ENCODE peak calls at places on chromosomes 1 and 21, in five cellular contexts. L is BJ, O is OCI-LY7, D is Calu3, A is coronary artery. W is an unnamed sample.

GRCh38 chr1:225655509-225656258 is 2.8 kb upstream of the ENAH start:
- DNase-seq in L (peak), O (peak), D (peak), A (no peak), W (no peak)

GRCh38 chr1:118100686-118101300 is 84.2 kb downstream of the SPAG17 start:
- DNase-seq in L (no peak), O (no peak), D (no peak), A (no peak), W (no peak)

GRCh38 chr1:198846506-198847010 is 207.7 kb downstream of the PTPRC start:
- DNase-seq in L (no peak), O (no peak), D (no peak), A (no peak), W (no peak)

GRCh38 chr1:226625326-226625725 is 76.8 kb downstream of the STUM start:
- DNase-seq in L (no peak), O (no peak), D (no peak), A (peak), W (no peak)

GRCh38 chr21:44440241-44441040 is 14.9 kb upstream of the LRRC3 start:
- DNase-seq in L (no peak), O (no peak), D (no peak), A (no peak), W (no peak)

GRCh38 chr1:19015476-19015875 is 59.0 kb upstream of the IFFO2 start:
- DNase-seq in L (no peak), O (no peak), D (no peak), A (no peak), W (peak)

GRCh38 chr1:54585181-54586066 is 37.4 kb downstream of the ACOT11 start:
- DNase-seq in L (no peak), O (no peak), D (no peak), A (no peak), W (no peak)

GRCh38 chr1:93702102-93702827 is 20.6 kb upstream of the BCAR3 start:
- DNase-seq in L (no peak), O (no peak), D (peak), A (peak), W (no peak)

GRCh38 chr1:12172042-12172851 is 5.5 kb downstream of the TNFRSF1B start:
- DNase-seq in L (no peak), O (no peak), D (no peak), A (no peak), W (no peak)

GRCh38 chr1:180636138-180636537 is 4.3 kb downstream of the XPR1 start:
- DNase-seq in L (no peak), O (no peak), D (peak), A (no peak), W (no peak)

GRCh38 chr1:64687725-64688285 is 57.1 kb upstream of the RAVER2 start:
- DNase-seq in L (no peak), O (no peak), D (peak), A (no peak), W (no peak)

GRCh38 chr21:24046816-24047443 is 1560.4 kb downstream of the MRPL39 start:
- DNase-seq in L (no peak), O (no peak), D (no peak), A (no peak), W (no peak)

GRCh38 chr1:153631047-153632022 is 2.5 kb upstream of the CHTOP start:
- DNase-seq in L (no peak), O (no peak), D (no peak), A (no peak), W (no peak)

GRCh38 chr1:164670026-164670425 is 111.0 kb downstream of the PBX1 start:
- DNase-seq in L (no peak), O (no peak), D (no peak), A (no peak), W (no peak)

GRCh38 chr1:164675342-164675904 is 116.4 kb downstream of the PBX1 start:
- DNase-seq in L (no peak), O (no peak), D (peak), A (no peak), W (no peak)

GRCh38 chr1:164671597-164672327 is 112.8 kb downstream of the PBX1 start:
- DNase-seq in L (no peak), O (no peak), D (no peak), A (no peak), W (no peak)

GRCh38 chr1:164672610-164673009 is 113.6 kb downstream of the PBX1 start:
- DNase-seq in L (no peak), O (no peak), D (no peak), A (no peak), W (no peak)

GRCh38 chr1:164673584-164674214 is 114.7 kb downstream of the PBX1 start:
- DNase-seq in L (no peak), O (peak), D (no peak), A (no peak), W (no peak)
- TF ChIP-seq CTCF in L (peak), O (peak), D (peak), A (no peak), W (peak)

GRCh38 chr1:66357478-66358197 is 176.3 kb upstream of the SGIP1 start:
- DNase-seq in L (no peak), O (no peak), D (no peak), A (no peak), W (no peak)

GRCh38 chr1:66359815-66360214 is 174.1 kb upstream of the SGIP1 start:
- DNase-seq in L (no peak), O (no peak), D (no peak), A (no peak), W (no peak)

GRCh38 chr1:66356605-66357004 is 177.3 kb upstream of the SGIP1 start:
- DNase-seq in L (no peak), O (no peak), D (no peak), A (no peak), W (no peak)

GRCh38 chr1:66364578-66365391 is 169.2 kb upstream of the SGIP1 start:
- DNase-seq in L (peak), O (no peak), D (no peak), A (no peak), W (no peak)

GRCh38 chr1:66360285-66360724 is 173.6 kb upstream of the SGIP1 start:
- DNase-seq in L (no peak), O (peak), D (no peak), A (no peak), W (no peak)
- TF ChIP-seq CTCF in L (no peak), O (peak), D (no peak), A (no peak), W (peak)

DNA sequence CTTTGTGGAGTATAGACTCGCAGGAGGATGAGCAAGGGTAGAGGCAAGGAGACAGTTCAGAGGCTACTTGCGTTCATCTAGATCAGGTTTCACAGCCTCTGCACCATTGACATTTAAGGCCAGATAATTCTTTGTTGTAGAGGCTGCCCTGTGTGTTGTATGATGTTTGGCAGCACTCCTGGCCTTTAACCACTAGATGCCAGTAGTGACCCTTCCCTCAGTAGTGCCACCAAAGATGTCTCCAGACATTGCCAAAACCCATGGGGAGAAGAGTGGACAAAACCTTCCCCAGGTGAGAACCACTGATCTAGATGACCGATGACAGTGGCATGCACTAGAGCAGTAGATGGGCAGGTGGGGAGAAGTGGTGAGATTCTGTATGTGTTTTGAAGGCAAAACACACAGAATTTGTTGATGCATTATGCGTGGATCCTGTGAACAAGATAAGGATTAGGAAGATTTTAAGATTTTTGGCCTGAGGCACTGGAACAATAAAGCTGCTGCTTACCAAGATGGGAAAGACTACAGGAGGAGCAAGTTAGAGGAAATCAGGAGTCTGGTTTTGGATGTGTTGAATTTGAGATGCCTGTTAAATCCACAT is 9.9 kb upstream of the COG2 start:
- DNase-seq in L (no peak), O (peak), D (peak), A (no peak), W (no peak)
- TF ChIP-seq CTCF in L (peak), O (peak), D (peak), A (no peak), W (peak)

DNA sequence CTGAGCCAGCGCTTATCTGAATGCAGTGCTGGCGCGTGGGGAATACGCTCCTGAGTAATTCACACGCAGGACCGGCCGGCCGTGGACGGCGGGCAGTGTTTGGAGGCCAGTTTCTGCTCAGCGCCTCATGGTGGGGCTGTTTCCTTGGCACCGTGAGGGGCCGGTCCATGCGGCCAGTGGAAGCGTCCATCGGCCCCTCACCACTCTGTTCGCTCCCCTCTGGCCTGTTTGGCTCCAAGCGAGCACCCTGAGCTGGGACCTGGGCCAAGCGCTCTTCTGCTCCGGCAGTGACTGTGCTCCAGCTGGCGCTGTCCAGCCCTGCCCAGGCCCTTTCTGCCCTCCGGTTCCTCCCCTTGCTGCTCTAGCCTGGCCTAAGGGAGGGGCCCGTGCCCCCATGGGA is 16.3 kb upstream of the PLCH2 start:
- DNase-seq in L (no peak), O (no peak), D (no peak), A (no peak), W (no peak)
- TF ChIP-seq CTCF in L (peak), O (no peak), D (no peak), A (no peak), W (peak)

DNA sequence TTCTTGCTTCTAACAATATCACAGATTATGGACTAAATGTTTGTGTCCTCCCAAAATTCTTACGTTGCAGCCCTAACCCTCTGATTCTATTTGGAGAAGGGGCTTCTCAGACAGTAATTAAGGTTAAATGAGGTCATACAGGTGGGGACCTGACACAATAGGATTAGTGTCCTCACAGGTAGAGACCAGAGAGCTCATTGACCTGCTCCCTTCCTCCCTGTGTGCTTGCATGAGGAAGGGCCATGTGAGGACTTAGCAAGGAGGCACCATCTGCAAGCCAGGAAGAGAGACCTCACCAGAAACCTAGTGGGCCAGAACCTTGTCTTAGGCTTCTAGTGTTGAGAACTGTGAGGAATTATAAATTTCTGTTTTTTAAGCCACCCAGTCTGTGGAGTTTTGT is 322.6 kb downstream of the SMYD3 start:
- DNase-seq in L (no peak), O (no peak), D (no peak), A (no peak), W (no peak)
- TF ChIP-seq CTCF in L (no peak), O (no peak), D (no peak), A (no peak), W (no peak)

GRCh38 chr1:161177112-161177935 is at the start of gene B4GALT3:
- DNase-seq in L (no peak), O (peak), D (peak), A (peak), W (peak)
- TF ChIP-seq CTCF in L (no peak), O (peak), D (peak), A (no peak), W (no peak)